ENCODE peak calls at places on chromosomes 16 and 17, in nine cellular contexts. P is T-helper 1 cell; Y is MM.1S; S is stimulated activated CD4-positive, alpha-beta T cell treated with anti-CD3 and anti-CD28 coated beads, Interleukin-1b, Interleukin-23, amount 100 ng/mL, for 24 hours; Z is ELR; W is non-pigmented ciliary epithelial cell; U is transverse colon; M is fibroblast of the conjunctiva; A is Peyer's patch. E is an unnamed sample.
A peak's percentile ranks its signal among the peaks of the same experiment; 100 is the strongest.

GRCh38 chr17:65535777-65536572 is 25.5 kb downstream of the AXIN2 start:
- DNase-seq in A (no peak), M (no peak), P (no peak), U (no peak), W (no peak), Y (no peak), S (no peak), Z (no peak), E (no peak)

GRCh38 chr16:11871193-11871592 is 19.9 kb upstream of the RSL1D1 start:
- DNase-seq in Y (no peak), M (peak; percentile 22), U (no peak), P (no peak), A (no peak), Z (peak; percentile 45), S (no peak), W (no peak), E (no peak)

GRCh38 chr17:60656499-60656898 is 21.2 kb upstream of the BCAS3 start:
- DNase-seq in P (no peak), W (no peak), U (no peak), A (no peak), S (no peak), Y (no peak), M (no peak), Z (no peak), E (no peak)

GRCh38 chr16:69166946-69167930 is 19.7 kb upstream of the SNTB2 start:
- DNase-seq in P (no peak), Y (no peak), Z (peak; percentile 86), A (no peak), S (no peak), M (no peak), U (no peak), W (no peak), E (no peak)

GRCh38 chr16:1363501-1364041 is 11.8 kb downstream of the GNPTG start:
- DNase-seq in U (peak; percentile 65), Z (peak; percentile 38), A (peak; percentile 65), Y (peak; percentile 43), S (peak; percentile 37), M (no peak), W (no peak), P (peak; percentile 60), E (peak; percentile 81)

GRCh38 chr17:36544049-36544319 is 735 bp upstream of the GGNBP2 start:
- DNase-seq in Y (peak; percentile 69), U (no peak), W (no peak), P (no peak), A (peak; percentile 40), S (no peak), Z (peak; percentile 73), M (peak; percentile 24), E (no peak)

GRCh38 chr16:66908762-66909559 is 9.7 kb downstream of the CDH16 start:
- DNase-seq in S (no peak), Y (no peak), P (no peak), A (no peak), Z (no peak), W (no peak), U (no peak), M (no peak), E (no peak)

GRCh38 chr17:71176928-71177443 is 943.8 kb upstream of the SOX9 start:
- DNase-seq in W (no peak), S (no peak), A (no peak), M (no peak), P (no peak), U (no peak), Y (no peak), Z (no peak), E (no peak)

GRCh38 chr16:1119766-1120611 is 23.9 kb upstream of the C1QTNF8 start:
- DNase-seq in Y (no peak), P (no peak), M (no peak), Z (no peak), W (no peak), U (no peak), A (no peak), S (no peak), E (peak; percentile 42)

GRCh38 chr17:38451840-38452529 is 23.7 kb downstream of the ARHGAP23 start:
- DNase-seq in U (no peak), Z (peak; percentile 96), M (peak; percentile 68), Y (no peak), W (peak; percentile 64), S (no peak), A (no peak), P (no peak), E (peak; percentile 73)

GRCh38 chr16:8869212-8869987 is 594 bp upstream of the CARHSP1 start:
- DNase-seq in W (no peak), U (no peak), P (no peak), Z (no peak), M (no peak), S (no peak), A (no peak), Y (no peak), E (no peak)

GRCh38 chr17:14784997-14785696 is 480.0 kb downstream of the PMP22 start:
- DNase-seq in M (no peak), P (peak; percentile 7), W (no peak), A (no peak), U (no peak), Y (peak; percentile 15), S (no peak), Z (no peak), E (peak; percentile 16)

GRCh38 chr17:66667491-66668030 is 167.4 kb upstream of the CACNG5 start:
- DNase-seq in Y (no peak), Z (no peak), W (no peak), P (peak; percentile 39), A (peak; percentile 18), U (no peak), M (no peak), S (no peak), E (no peak)

GRCh38 chr16:68351991-68352431 is 41.2 kb downstream of the PRMT7 start:
- DNase-seq in P (no peak), S (no peak), W (no peak), A (no peak), U (peak; percentile 79), Y (no peak), Z (no peak), M (no peak), E (peak; percentile 29)

GRCh38 chr16:75288596-75289120 is 37.2 kb upstream of the BCAR1 start:
- DNase-seq in U (no peak), M (no peak), W (no peak), P (peak; percentile 37), Y (no peak), Z (no peak), S (no peak), A (peak; percentile 45), E (no peak)

GRCh38 chr16:14302399-14303181 is 231.5 kb downstream of the MRTFB start:
- DNase-seq in Y (no peak), A (no peak), M (no peak), P (no peak), U (peak; percentile 13), S (no peak), W (no peak), Z (peak; percentile 36), E (peak; percentile 42)

GRCh38 chr17:79955167-79955549 is 80.5 kb downstream of the TBC1D16 start:
- DNase-seq in M (no peak), W (no peak), Y (no peak), A (no peak), S (no peak), U (no peak), P (no peak), Z (no peak), E (no peak)